ENCODE peak calls at places on chromosome X, in eight cellular contexts. H, F, N, S, W, Z, C and E are unnamed samples.

GRCh38 chrX:49309401-49309981 is 6.0 kb downstream of the GAGE10 start:
- DNase-seq in H (no peak), F (no peak), N (no peak), S (peak), W (no peak), Z (no peak), C (peak), E (no peak)

GRCh38 chrX:48695925-48696300 is 621 bp upstream of the SUV39H1 start:
- DNase-seq in H (no peak), F (no peak), N (no peak), S (no peak), W (no peak), Z (no peak), C (no peak), E (no peak)

GRCh38 chrX:32896132-32896531 is 315.2 kb downstream of the DMD start:
- DNase-seq in H (no peak), F (no peak), N (no peak), S (no peak), W (no peak), Z (no peak), C (no peak), E (no peak)

GRCh38 chrX:119230850-119231249 is 5.2 kb upstream of the PGRMC1 start:
- DNase-seq in H (no peak), F (no peak), N (no peak), S (no peak), W (no peak), Z (no peak), C (no peak), E (no peak)

GRCh38 chrX:110853610-110854009 is 58.0 kb upstream of the CHRDL1 start:
- DNase-seq in H (no peak), F (no peak), N (peak), S (no peak), W (no peak), Z (no peak), C (no peak), E (no peak)

GRCh38 chrX:138890491-138890890 is 179.0 kb upstream of the FGF13 start:
- DNase-seq in H (no peak), F (no peak), N (no peak), S (no peak), W (no peak), Z (no peak), C (no peak), E (no peak)

GRCh38 chrX:44152867-44153266 is 179.7 kb upstream of the NDP start:
- DNase-seq in H (no peak), F (no peak), N (no peak), S (peak), W (no peak), Z (no peak), C (no peak), E (no peak)

GRCh38 chrX:31483336-31483735 is 411.5 kb upstream of the FTHL17 start:
- DNase-seq in H (no peak), F (no peak), N (no peak), S (peak), W (no peak), Z (no peak), C (peak), E (no peak)

GRCh38 chrX:41558531-41558930 is 111.4 kb downstream of the NYX start:
- DNase-seq in H (no peak), F (peak), N (no peak), S (peak), W (no peak), Z (no peak), C (peak), E (no peak)

GRCh38 chrX:264634-265455 is 16.3 kb upstream of the PLCXD1 start:
- DNase-seq in H (no peak), F (no peak), N (no peak), S (no peak), W (no peak), Z (peak), C (no peak), E (peak)

GRCh38 chrX:140507982-140508305 is 3.1 kb upstream of the SOX3 start:
- DNase-seq in H (no peak), F (no peak), N (no peak), S (no peak), W (no peak), Z (no peak), C (no peak), E (peak)

GRCh38 chrX:29617276-29617675 is 598.1 kb upstream of the MAGEB2 start:
- DNase-seq in H (no peak), F (no peak), N (no peak), S (peak), W (no peak), Z (no peak), C (no peak), E (no peak)

GRCh38 chrX:126900937-126901336 is 81.4 kb downstream of the PRR32 start:
- DNase-seq in H (no peak), F (no peak), N (no peak), S (no peak), W (no peak), Z (no peak), C (no peak), E (no peak)

GRCh38 chrX:100599456-100599855 is 14.7 kb downstream of the TNMD start:
- DNase-seq in H (no peak), F (no peak), N (no peak), S (no peak), W (no peak), Z (no peak), C (no peak), E (no peak)

GRCh38 chrX:48897157-48897620 is 379 bp downstream of the TIMM17B start:
- DNase-seq in H (peak), F (peak), N (peak), S (peak), W (peak), Z (peak), C (peak), E (peak)

GRCh38 chrX:12881914-12882313 is 15.0 kb downstream of the TLR7 start:
- DNase-seq in H (no peak), F (no peak), N (no peak), S (no peak), W (no peak), Z (no peak), C (no peak), E (no peak)

GRCh38 chrX:12548746-12549145 is 242.5 kb upstream of the PRPS2 start:
- DNase-seq in H (no peak), F (peak), N (no peak), S (peak), W (no peak), Z (no peak), C (peak), E (no peak)

GRCh38 chrX:152632445-152633097 is 5.1 kb upstream of the GABRQ start:
- DNase-seq in H (peak), F (peak), N (peak), S (peak), W (no peak), Z (no peak), C (peak), E (no peak)

GRCh38 chrX:124679199-124679598 is 332.8 kb downstream of the SH2D1A start:
- DNase-seq in H (no peak), F (no peak), N (no peak), S (no peak), W (no peak), Z (no peak), C (no peak), E (no peak)

GRCh38 chrX:80876877-80877276 is 67.2 kb upstream of the BRWD3 start:
- DNase-seq in H (no peak), F (peak), N (no peak), S (peak), W (no peak), Z (no peak), C (peak), E (no peak)

GRCh38 chrX:109036624-109037023 is 300.3 kb upstream of the IRS4 start:
- DNase-seq in H (no peak), F (no peak), N (no peak), S (no peak), W (no peak), Z (no peak), C (no peak), E (no peak)

GRCh38 chrX:19879742-19880378 is 7.5 kb downstream of the SH3KBP1 start:
- DNase-seq in H (no peak), F (no peak), N (no peak), S (no peak), W (no peak), Z (no peak), C (no peak), E (no peak)

DNA sequence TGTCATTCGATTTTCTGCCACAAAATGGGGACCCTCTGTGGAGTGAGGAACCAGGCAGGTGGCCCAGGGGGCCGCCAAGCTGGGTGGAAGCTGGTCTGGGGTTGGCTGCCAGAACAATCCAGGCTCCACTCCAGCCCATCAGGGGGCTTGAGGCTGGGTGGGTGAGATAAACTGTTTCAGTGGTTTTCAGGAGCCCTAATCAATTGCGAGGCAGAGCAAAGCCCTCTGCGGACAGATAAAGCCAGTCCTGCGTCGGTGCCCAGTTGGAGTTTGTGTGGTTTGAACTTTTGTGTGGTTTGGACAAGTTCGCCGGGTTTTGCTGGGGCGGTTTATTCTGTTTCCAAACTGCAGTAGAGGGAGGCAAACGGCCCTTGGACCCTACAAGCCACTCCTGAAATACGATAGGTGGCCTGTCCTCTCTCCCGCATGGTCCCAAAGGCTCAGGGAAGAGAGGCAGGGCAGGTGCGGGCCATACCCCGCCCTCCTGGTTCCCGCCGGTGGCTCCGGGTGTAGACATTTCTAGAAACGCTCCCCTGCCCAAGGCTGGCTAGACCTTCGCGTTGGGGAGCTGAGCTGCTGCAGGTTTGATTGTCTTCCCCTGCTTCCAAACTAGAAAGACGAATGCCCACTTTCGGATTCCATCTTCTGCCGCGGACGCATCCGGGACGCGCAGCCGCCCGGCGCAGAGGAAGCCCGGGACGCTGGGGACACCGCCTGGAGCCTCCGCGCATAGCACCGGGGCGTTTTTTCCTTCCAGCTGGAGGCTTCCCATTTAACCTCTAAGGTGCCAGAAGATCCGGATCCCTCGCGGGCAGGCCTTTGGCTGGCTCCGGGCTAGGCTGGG is 169.0 kb upstream of the BCOR start:
- DNase-seq in H (peak), F (peak), N (peak), S (peak), W (peak), Z (peak), C (peak), E (peak)
- TF ChIP-seq CTCF in H (peak), F (peak), N (peak), S (peak), W (peak), Z (peak), C (peak), E (peak)

DNA sequence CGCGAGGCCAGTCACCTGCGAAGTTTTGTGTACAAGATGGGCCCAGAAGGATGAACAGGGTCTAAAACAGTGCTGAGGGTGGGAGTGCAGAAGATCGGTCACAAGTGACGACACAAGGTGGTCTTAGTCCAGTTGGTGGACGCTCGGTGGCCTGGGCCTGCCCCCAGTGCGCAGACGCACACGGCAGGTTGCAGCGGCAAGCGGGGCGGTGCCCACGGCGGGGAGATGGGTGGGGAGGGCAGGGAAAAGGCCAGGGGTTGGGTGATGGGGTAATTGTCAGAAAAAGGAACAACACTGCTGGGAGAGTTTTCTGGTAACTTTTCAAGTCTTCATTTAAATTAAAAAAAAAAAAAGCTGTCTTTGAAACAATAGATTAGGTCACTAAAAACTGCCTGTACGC is 1.0 kb upstream of the PRDX4 start:
- DNase-seq in H (no peak), F (no peak), N (no peak), S (no peak), W (no peak), Z (peak), C (no peak), E (peak)
- H3K27ac ChIP-seq in H (no peak), F (peak), N (no peak), S (peak), W (no peak), Z (no peak), C (no peak), E (no peak)

DNA sequence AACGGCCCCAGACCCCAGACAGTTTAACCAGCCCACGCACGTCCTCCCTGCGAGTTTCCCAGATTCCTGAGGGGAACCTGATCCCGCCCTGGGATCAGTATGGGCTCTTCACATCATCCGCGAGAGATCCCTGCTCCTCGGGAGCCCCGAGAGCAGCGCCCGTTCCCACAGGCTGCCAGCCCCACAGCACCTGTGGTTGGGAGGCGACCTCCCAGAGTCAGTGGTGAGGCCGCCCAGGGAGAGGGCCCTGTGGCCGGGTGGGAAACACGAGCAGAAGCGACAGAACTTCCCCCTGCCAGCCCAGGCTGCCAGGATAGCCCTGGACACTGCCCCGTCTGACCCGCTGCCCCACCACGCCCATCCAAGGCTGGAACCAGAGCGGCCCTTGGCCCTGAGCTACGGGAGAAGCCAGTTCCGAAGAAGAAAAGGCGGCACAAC is 32.8 kb downstream of the TSC22D3 start:
- DNase-seq in H (peak), F (no peak), N (no peak), S (no peak), W (peak), Z (peak), C (no peak), E (no peak)
- H3K4me3 ChIP-seq in H (no peak), F (no peak), N (peak), S (no peak), W (peak), Z (peak), C (no peak), E (no peak)

DNA sequence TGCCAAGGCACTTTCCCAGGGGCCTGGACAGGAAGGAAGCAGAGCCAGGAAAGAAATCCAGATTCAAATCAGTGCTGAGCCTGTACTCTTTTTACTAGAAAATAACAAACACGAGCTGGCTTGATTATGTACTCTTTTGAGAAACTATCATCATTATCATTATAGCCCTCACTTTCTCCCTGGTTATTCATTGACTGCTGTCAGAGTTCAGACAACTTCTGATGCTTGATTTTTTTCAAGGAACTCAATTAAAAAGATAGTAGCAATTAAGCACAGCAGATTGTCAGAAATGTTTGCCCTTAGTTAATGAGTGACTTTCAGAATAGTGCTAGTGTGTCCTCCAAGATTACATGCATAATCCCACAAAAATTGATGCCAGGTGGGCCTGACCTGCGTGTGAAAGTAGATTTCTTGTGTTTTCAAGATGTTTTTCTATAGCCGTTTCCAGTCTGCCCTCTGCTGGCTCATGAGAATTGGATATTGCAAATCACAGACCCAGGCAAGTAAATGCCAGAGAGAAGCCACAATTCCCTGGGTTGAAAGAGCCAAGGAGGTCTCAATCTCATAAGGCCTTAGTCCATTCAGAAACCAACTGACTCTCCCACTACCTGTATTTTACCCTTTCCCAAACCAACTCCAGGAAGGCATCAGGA is 14.3 kb upstream of the PNPLA4 start:
- DNase-seq in H (no peak), F (peak), N (no peak), S (peak), W (no peak), Z (no peak), C (peak), E (no peak)
- TF ChIP-seq CTCF in H (peak), F (peak), N (no peak), S (peak), W (no peak), Z (no peak), C (no peak), E (peak)

GRCh38 chrX:112536544-112536943 is 143.2 kb downstream of the LHFPL1 start:
- DNase-seq in H (no peak), F (no peak), N (no peak), S (no peak), W (no peak), Z (no peak), C (no peak), E (no peak)
- H3K27ac ChIP-seq in H (no peak), F (no peak), N (no peak), S (no peak), W (no peak), Z (no peak), C (no peak), E (no peak)

GRCh38 chrX:45758319-45758718 is 557.6 kb upstream of the DIPK2B start:
- DNase-seq in H (no peak), F (no peak), N (no peak), S (peak), W (no peak), Z (no peak), C (peak), E (no peak)
- H3K4me3 ChIP-seq in H (no peak), F (no peak), N (no peak), S (no peak), W (no peak), Z (no peak), C (no peak), E (no peak)

GRCh38 chrX:120308558-120308957 is 2.7 kb downstream of the TMEM255A start:
- DNase-seq in H (no peak), F (no peak), N (no peak), S (no peak), W (peak), Z (no peak), C (no peak), E (no peak)

GRCh38 chrX:120311632-120312000 is 355 bp upstream of the TMEM255A start:
- DNase-seq in H (no peak), F (no peak), N (no peak), S (no peak), W (no peak), Z (no peak), C (no peak), E (no peak)

GRCh38 chrX:120310861-120311631 is at the start of gene TMEM255A:
- DNase-seq in H (no peak), F (no peak), N (no peak), S (no peak), W (peak), Z (no peak), C (no peak), E (peak)

GRCh38 chrX:120309873-120310730 is 1.2 kb downstream of the TMEM255A start:
- DNase-seq in H (no peak), F (no peak), N (no peak), S (no peak), W (peak), Z (no peak), C (no peak), E (no peak)

GRCh38 chrX:120308959-120309872 is 2.0 kb downstream of the TMEM255A start:
- DNase-seq in H (peak), F (peak), N (peak), S (peak), W (peak), Z (peak), C (peak), E (peak)
- TF ChIP-seq CTCF in H (peak), F (peak), N (peak), S (no peak), W (peak), Z (no peak), C (peak), E (peak)

GRCh38 chrX:132272826-132273225 is 53.6 kb upstream of the RAP2C start:
- DNase-seq in H (no peak), F (no peak), N (no peak), S (peak), W (no peak), Z (no peak), C (no peak), E (no peak)

GRCh38 chrX:132270021-132270420 is 50.8 kb upstream of the RAP2C start:
- DNase-seq in H (no peak), F (no peak), N (peak), S (no peak), W (no peak), Z (no peak), C (no peak), E (no peak)

GRCh38 chrX:132271330-132271729 is 52.1 kb upstream of the RAP2C start:
- DNase-seq in H (no peak), F (no peak), N (peak), S (no peak), W (no peak), Z (no peak), C (no peak), E (no peak)

GRCh38 chrX:132267392-132267791 is 48.1 kb upstream of the RAP2C start:
- DNase-seq in H (no peak), F (no peak), N (no peak), S (no peak), W (no peak), Z (no peak), C (no peak), E (no peak)

GRCh38 chrX:132270699-132271098 is 51.5 kb upstream of the RAP2C start:
- DNase-seq in H (no peak), F (no peak), N (peak), S (peak), W (no peak), Z (peak), C (no peak), E (no peak)
- H3K27ac ChIP-seq in H (no peak), F (no peak), N (no peak), S (no peak), W (no peak), Z (peak), C (no peak), E (no peak)